ENCODE peak calls at places on chromosomes 4 and X, in eight cellular contexts. R, Y, C, X, L, W, Z and K are unnamed samples.

GRCh38 chrX:49947778-49948177 is 25.4 kb downstream of the CLCN5 start:
- DNase-seq in X (no peak), C (no peak), R (no peak), L (no peak), Z (no peak), Y (no peak), W (no peak), K (no peak)

GRCh38 chr4:169745291-169745690 is 12.5 kb downstream of the HPF1 start:
- DNase-seq in R (no peak), W (no peak), C (no peak), L (no peak), Z (no peak), Y (peak), X (peak), K (peak)

GRCh38 chr4:66625480-66625879 is 919.8 kb downstream of the CENPC start:
- DNase-seq in L (no peak), Y (no peak), W (no peak), Z (no peak), C (no peak), R (no peak), X (no peak), K (no peak)

GRCh38 chrX:123399709-123400108 is 215.6 kb downstream of the GRIA3 start:
- DNase-seq in Z (no peak), W (no peak), Y (no peak), C (no peak), L (no peak), X (no peak), R (no peak), K (no peak)

GRCh38 chr4:65195002-65195401 is 475.3 kb downstream of the EPHA5 start:
- DNase-seq in W (no peak), Z (no peak), Y (no peak), C (no peak), L (no peak), X (no peak), R (no peak), K (no peak)

GRCh38 chr4:141810038-141810701 is 173.8 kb downstream of the IL15 start:
- DNase-seq in C (no peak), W (no peak), Z (no peak), Y (no peak), R (no peak), X (no peak), L (no peak), K (no peak)

GRCh38 chrX:101407167-101407747 is 468 bp downstream of the GLA start:
- DNase-seq in Y (no peak), R (no peak), X (no peak), L (no peak), W (no peak), Z (no peak), C (no peak), K (no peak)

GRCh38 chr4:6824071-6824470 is 41.5 kb downstream of the KIAA0232 start:
- DNase-seq in C (no peak), R (no peak), W (no peak), Z (no peak), L (no peak), X (peak), Y (peak), K (no peak)

GRCh38 chrX:107710617-107711391 is 64.8 kb downstream of the TSC22D3 start:
- DNase-seq in R (peak), X (peak), Z (peak), Y (peak), C (no peak), W (peak), L (no peak), K (peak)

GRCh38 chr4:8291036-8291682 is 21.6 kb downstream of the HTRA3 start:
- DNase-seq in Y (no peak), L (no peak), Z (no peak), R (no peak), C (peak), W (peak), X (no peak), K (no peak)

GRCh38 chr4:14906805-14907204 is 95.5 kb upstream of the CPEB2 start:
- DNase-seq in C (no peak), X (no peak), Y (no peak), L (no peak), R (no peak), W (no peak), Z (no peak), K (no peak)

GRCh38 chrX:151177141-151178027 is 1.0 kb downstream of the GPR50 start:
- DNase-seq in R (no peak), C (peak), L (peak), X (no peak), Y (peak), W (no peak), Z (no peak), K (no peak)

GRCh38 chr4:153468587-153468986 is 2.4 kb downstream of the TMEM131L start:
- DNase-seq in R (no peak), W (no peak), X (no peak), C (no peak), Z (no peak), Y (peak), L (no peak), K (no peak)

GRCh38 chr4:30537462-30537861 is 182.7 kb upstream of the PCDH7 start:
- DNase-seq in R (no peak), W (no peak), L (no peak), Y (peak), Z (no peak), C (no peak), X (peak), K (peak)

GRCh38 chr4:680931-681645 is 6.7 kb downstream of the MYL5 start:
- DNase-seq in R (peak), C (peak), L (peak), Z (peak), W (peak), X (peak), Y (peak), K (no peak)

GRCh38 chr4:71713611-71714203 is 70.2 kb downstream of the GC start:
- DNase-seq in Z (no peak), C (no peak), W (no peak), Y (peak), R (no peak), L (no peak), X (peak), K (peak)

GRCh38 chr4:118280501-118281218 is 72.1 kb downstream of the PRSS12 start:
- DNase-seq in X (peak), Y (peak), C (peak), R (peak), W (no peak), Z (peak), L (peak), K (peak)

GRCh38 chrX:132834109-132834508 is 124.3 kb downstream of the HS6ST2 start:
- DNase-seq in R (no peak), X (no peak), C (no peak), L (no peak), Z (no peak), W (no peak), Y (no peak), K (no peak)

GRCh38 chr4:108045687-108046024 is 56.0 kb downstream of the HADH start:
- DNase-seq in W (no peak), C (no peak), L (no peak), R (peak), Y (peak), Z (no peak), X (peak), K (peak)

GRCh38 chr4:74768857-74769525 is 25.3 kb downstream of the BTC start:
- DNase-seq in L (no peak), R (peak), Y (peak), C (no peak), W (no peak), X (peak), Z (no peak), K (peak)

GRCh38 chrX:16748425-16748824 is 29.0 kb downstream of the SYAP1 start:
- DNase-seq in C (no peak), R (no peak), Z (no peak), Y (no peak), L (no peak), W (no peak), X (no peak), K (no peak)

GRCh38 chr4:128782076-128782715 is 27.3 kb upstream of the JADE1 start:
- DNase-seq in L (no peak), W (peak), C (no peak), X (no peak), Z (peak), Y (no peak), R (peak), K (peak)
- TF ChIP-seq CTCF in L (no peak), W (peak), C (no peak), X (no peak), Z (no peak), Y (no peak), R (no peak), K (no peak)

GRCh38 chr4:47485047-47485692 is at the start of gene ATP10D:
- DNase-seq in C (peak), W (peak), Y (peak), L (peak), Z (peak), R (peak), X (peak), K (peak)
- TF ChIP-seq CTCF in C (no peak), W (peak), Y (peak), L (no peak), Z (peak), R (no peak), X (peak), K (no peak)

GRCh38 chr4:104491396-104491821 is 3.3 kb downstream of the CXXC4 start:
- DNase-seq in X (peak), R (peak), L (peak), Z (peak), C (peak), Y (peak), W (peak), K (no peak)
- TF ChIP-seq CTCF in X (no peak), R (no peak), L (no peak), Z (no peak), C (no peak), Y (no peak), W (no peak), K (no peak)

GRCh38 chr4:85411386-85411785 is 63.6 kb upstream of the ARHGAP24 start:
- DNase-seq in R (no peak), C (no peak), X (no peak), Z (no peak), Y (no peak), W (no peak), L (no peak), K (no peak)

GRCh38 chr4:85408326-85408725 is 66.6 kb upstream of the ARHGAP24 start:
- DNase-seq in X (no peak), W (no peak), R (no peak), Y (no peak), C (no peak), Z (no peak), L (no peak), K (no peak)

GRCh38 chr4:85406185-85406584 is 68.8 kb upstream of the ARHGAP24 start:
- DNase-seq in L (no peak), C (no peak), R (no peak), Y (no peak), Z (no peak), W (no peak), X (no peak), K (no peak)

GRCh38 chr4:85407546-85407945 is 67.4 kb upstream of the ARHGAP24 start:
- DNase-seq in R (no peak), Y (no peak), Z (no peak), L (no peak), C (no peak), X (no peak), W (no peak), K (no peak)

DNA sequence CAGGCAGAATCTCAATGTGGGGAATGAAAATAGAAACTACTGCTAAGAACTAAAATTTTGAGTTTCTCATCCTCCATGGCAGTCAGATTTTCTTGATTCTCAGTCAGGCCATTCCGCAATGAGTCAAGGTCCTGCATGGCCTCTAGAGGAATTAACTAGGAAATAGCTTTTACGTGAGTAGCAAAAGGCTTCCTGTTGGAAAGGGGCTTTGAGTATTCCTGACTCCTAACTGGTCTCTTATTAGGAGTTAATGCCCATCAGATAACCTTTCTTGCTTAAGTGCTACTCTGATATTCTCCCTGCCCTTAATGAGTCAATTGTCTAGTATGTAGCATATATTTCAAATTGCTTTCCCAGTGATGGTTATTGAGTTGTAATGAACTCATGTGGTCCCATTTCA is 65.7 kb upstream of the ARHGAP24 start:
- DNase-seq in L (no peak), X (peak), W (no peak), C (no peak), Y (peak), Z (no peak), R (no peak), K (no peak)
- TF ChIP-seq CTCF in L (no peak), X (no peak), W (no peak), C (no peak), Y (no peak), Z (no peak), R (no peak), K (no peak)

GRCh38 chr4:152348670-152349069 is 187.2 kb downstream of the FBXW7 start:
- DNase-seq in W (no peak), L (no peak), Y (peak), C (no peak), R (no peak), X (peak), Z (no peak), K (peak)
- TF ChIP-seq CTCF in W (peak), L (peak), Y (peak), C (no peak), R (no peak), X (peak), Z (no peak), K (peak)

GRCh38 chr4:38672247-38673071 is 8.5 kb downstream of the KLF3 start:
- DNase-seq in C (no peak), Y (no peak), W (no peak), X (no peak), Z (no peak), R (peak), L (peak), K (no peak)
- TF ChIP-seq CTCF in C (no peak), Y (no peak), W (no peak), X (no peak), Z (no peak), R (no peak), L (no peak), K (no peak)

GRCh38 chr4:146255463-146255862 is 41.1 kb downstream of the REELD1 start:
- DNase-seq in Y (peak), W (no peak), X (peak), R (no peak), Z (no peak), L (no peak), C (no peak), K (no peak)
- TF ChIP-seq CTCF in Y (no peak), W (no peak), X (peak), R (no peak), Z (no peak), L (no peak), C (no peak), K (no peak)